ENCODE peak calls at places on chromosomes 12 and 14, in nine cellular contexts. Z, X, W, P, R, G, D, E and I are unnamed samples.

GRCh38 chr14:104923596-104924420 is 871 bp upstream of the PLD4 start:
- DNase-seq in R (no peak), G (no peak), W (no peak), D (no peak), Z (no peak), X (no peak), E (no peak), P (no peak), I (no peak)

GRCh38 chr14:71242237-71242748 is 335.0 kb downstream of the PCNX1 start:
- DNase-seq in E (no peak), G (no peak), W (peak), R (peak), X (no peak), Z (no peak), P (peak), D (no peak), I (no peak)

GRCh38 chr12:76201316-76201715 is 116.8 kb upstream of the NAP1L1 start:
- DNase-seq in E (no peak), P (no peak), X (no peak), Z (no peak), G (no peak), R (no peak), W (no peak), D (no peak), I (no peak)

GRCh38 chr12:7114851-7115250 is 5.8 kb upstream of the C1RL start:
- DNase-seq in Z (no peak), G (no peak), D (no peak), E (no peak), P (no peak), R (no peak), W (no peak), X (no peak), I (no peak)

GRCh38 chr12:117854339-117855012 is 114.3 kb downstream of the KSR2 start:
- DNase-seq in D (no peak), G (no peak), P (peak), R (no peak), E (no peak), W (no peak), X (peak), Z (peak), I (no peak)

GRCh38 chr12:43776498-43776897 is 17.7 kb downstream of the IRAK4 start:
- DNase-seq in X (peak), P (peak), G (no peak), R (no peak), D (no peak), Z (no peak), E (no peak), W (no peak), I (no peak)

GRCh38 chr12:12807970-12808702 is 5.0 kb upstream of the DDX47 start:
- DNase-seq in Z (peak), D (peak), X (no peak), P (peak), G (no peak), R (peak), E (peak), W (peak), I (no peak)

GRCh38 chr14:92703516-92703915 is 44.9 kb downstream of the LGMN start:
- DNase-seq in Z (no peak), D (no peak), R (no peak), G (no peak), X (no peak), E (no peak), P (no peak), W (no peak), I (no peak)

GRCh38 chr12:119258149-119258548 is 76.4 kb upstream of the CCDC60 start:
- DNase-seq in E (no peak), P (no peak), R (no peak), W (no peak), D (no peak), X (no peak), G (no peak), Z (no peak), I (no peak)

GRCh38 chr14:52076334-52076733 is 7.5 kb upstream of the NID2 start:
- DNase-seq in D (no peak), G (no peak), P (peak), X (no peak), Z (no peak), R (no peak), E (no peak), W (peak), I (no peak)

GRCh38 chr12:49894754-49895153 is 8.9 kb downstream of the FAIM2 start:
- DNase-seq in E (peak), R (no peak), X (no peak), Z (no peak), W (no peak), P (no peak), D (no peak), G (no peak), I (peak)

GRCh38 chr14:63901434-63902085 is 48.8 kb downstream of the SYNE2 start:
- DNase-seq in X (no peak), P (peak), G (no peak), D (no peak), Z (no peak), E (no peak), R (no peak), W (no peak), I (no peak)

GRCh38 chr14:66638688-66639087 is 130.7 kb downstream of the GPHN start:
- DNase-seq in P (peak), G (no peak), D (no peak), R (no peak), W (no peak), Z (no peak), X (peak), E (no peak), I (no peak)

GRCh38 chr12:130366159-130366558 is 28.5 kb downstream of the PIWIL1 start:
- DNase-seq in G (no peak), E (no peak), R (no peak), P (no peak), W (no peak), D (no peak), Z (no peak), X (no peak), I (no peak)

GRCh38 chr12:54358620-54358944 is 5.7 kb downstream of the GPR84 start:
- DNase-seq in E (no peak), D (no peak), P (no peak), G (no peak), W (no peak), X (no peak), R (no peak), Z (no peak), I (no peak)

GRCh38 chr12:129934977-129935376 is 31.2 kb upstream of the TMEM132D start:
- DNase-seq in W (no peak), Z (no peak), D (no peak), R (no peak), G (no peak), E (no peak), X (no peak), P (no peak), I (no peak)

GRCh38 chr12:113413488-113413939 is 8.7 kb upstream of the SDSL start:
- DNase-seq in W (peak), E (no peak), D (peak), R (no peak), X (peak), P (peak), G (no peak), Z (peak), I (peak)

GRCh38 chr12:47025349-47025748 is 54.1 kb upstream of the PCED1B start:
- DNase-seq in R (no peak), W (no peak), P (no peak), D (no peak), E (no peak), X (no peak), G (no peak), Z (no peak), I (no peak)

GRCh38 chr14:70073924-70074566 is 114.7 kb downstream of the SLC8A3 start:
- DNase-seq in D (peak), G (peak), R (peak), Z (peak), P (peak), X (peak), E (no peak), W (peak), I (peak)

GRCh38 chr12:120529641-120530314 is 820 bp upstream of the COQ5 start:
- DNase-seq in P (peak), W (no peak), X (peak), E (no peak), D (no peak), R (no peak), G (no peak), Z (peak), I (no peak)

GRCh38 chr12:124681779-124682391 is 114.5 kb upstream of the NCOR2 start:
- DNase-seq in W (peak), Z (peak), R (peak), X (peak), P (peak), D (peak), G (no peak), E (peak), I (peak)

DNA sequence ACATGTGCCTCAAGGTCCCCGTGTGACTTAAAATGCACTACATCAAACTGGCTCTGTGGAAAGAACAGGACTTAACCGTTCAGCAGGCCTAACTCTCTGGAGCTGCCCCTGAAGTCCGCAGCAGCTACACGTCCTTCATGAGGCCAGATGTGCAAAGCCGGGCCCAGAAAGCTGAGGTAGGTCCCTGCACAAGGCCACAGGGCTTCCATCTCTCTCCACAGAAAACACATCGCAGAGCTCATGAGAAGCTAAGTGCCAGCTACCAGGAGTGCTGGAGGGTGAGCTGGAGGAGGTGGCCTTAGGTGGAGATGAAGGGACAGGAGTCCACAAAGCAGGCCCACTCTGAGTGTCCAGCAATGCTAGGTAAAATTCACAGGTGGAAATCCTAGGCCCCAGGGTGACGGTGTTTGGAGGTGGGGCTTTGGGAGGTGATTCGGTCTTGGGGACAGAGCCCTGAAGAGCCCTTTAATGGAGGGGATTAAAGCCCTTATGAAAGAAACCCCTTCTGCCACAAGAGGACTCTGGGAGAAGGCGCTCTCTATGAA is 52.4 kb downstream of the VCPKMT start:
- DNase-seq in X (no peak), P (no peak), G (no peak), E (no peak), D (no peak), R (no peak), W (no peak), Z (no peak), I (no peak)
- H3K4me3 ChIP-seq in X (no peak), P (no peak), G (no peak), E (no peak), D (no peak), R (no peak), W (no peak), Z (no peak), I (no peak)

DNA sequence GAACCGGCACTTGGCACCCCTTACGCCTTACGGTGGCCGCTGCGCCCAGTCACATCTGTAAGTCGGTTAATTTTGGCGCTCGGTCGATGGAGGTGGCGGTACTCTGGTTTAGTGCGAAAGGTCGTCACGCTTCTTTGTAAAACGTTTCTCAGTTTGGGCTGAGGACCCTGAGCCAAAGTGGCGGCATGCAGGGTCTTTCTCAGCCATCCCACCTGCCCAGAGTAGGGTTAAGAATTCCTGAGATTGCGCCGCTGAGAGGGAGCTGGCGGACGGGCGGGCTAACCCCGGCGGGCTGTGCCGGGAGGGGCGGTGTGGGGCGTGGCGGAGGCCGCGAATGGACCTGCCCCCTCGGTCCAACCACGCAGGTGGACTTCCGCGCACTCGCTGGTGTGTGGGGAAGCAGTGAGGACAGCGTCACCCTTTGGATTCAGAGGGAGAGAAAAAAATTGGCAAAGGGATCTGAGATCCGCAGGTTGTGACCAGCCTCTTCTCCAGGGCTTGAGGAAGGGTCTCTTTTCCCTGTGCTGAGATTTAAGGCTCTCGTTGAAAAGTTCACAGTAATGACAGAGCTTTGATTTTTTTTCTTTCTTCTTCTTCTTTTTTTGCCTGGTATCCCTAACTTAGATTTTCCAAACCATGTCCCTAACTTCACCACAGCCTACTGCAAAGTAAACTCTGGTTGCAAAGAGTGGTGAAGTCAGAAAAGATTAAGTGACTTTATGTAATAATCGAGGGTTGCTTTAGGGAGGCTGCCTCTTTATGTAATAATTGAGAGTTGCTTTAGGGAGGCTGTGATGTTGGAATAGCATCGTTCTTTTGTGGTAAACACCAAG is 602 bp upstream of the FBXO33 start:
- DNase-seq in Z (peak), P (peak), G (peak), R (peak), E (peak), W (peak), X (peak), D (peak), I (peak)
- TF ChIP-seq POLR2A in Z (peak), P (no peak), G (peak), R (no peak), E (peak), W (peak), X (peak), D (peak), I (peak)

DNA sequence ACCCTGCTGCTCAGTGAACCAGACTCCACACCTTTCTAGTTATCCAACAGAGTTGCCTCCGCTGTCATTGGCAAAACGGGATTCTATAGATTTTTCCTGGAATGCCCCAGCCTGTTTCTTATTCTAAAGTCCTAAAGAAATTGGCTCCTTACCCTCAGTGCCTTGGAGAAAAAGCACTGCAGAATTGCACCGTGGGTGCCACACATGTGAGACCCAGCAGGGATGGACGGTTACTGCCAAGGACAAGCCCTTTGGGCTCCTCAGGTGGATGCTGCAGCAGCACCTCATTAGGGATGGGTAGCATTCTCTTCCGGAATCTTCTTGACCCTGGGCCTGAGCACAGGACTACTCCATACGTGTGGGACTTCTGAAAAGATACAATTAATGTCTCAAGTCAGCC is 121.5 kb downstream of the GCH1 start:
- DNase-seq in E (no peak), Z (no peak), D (no peak), R (no peak), P (no peak), X (no peak), W (no peak), G (no peak), I (peak)
- H3K4me3 ChIP-seq in E (no peak), Z (no peak), D (no peak), R (no peak), P (no peak), X (no peak), W (no peak), G (no peak), I (no peak)

GRCh38 chr12:56571131-56571530 is 49.5 kb downstream of the RBMS2 start:
- DNase-seq in R (no peak), E (no peak), X (no peak), W (no peak), D (no peak), Z (no peak), G (no peak), P (no peak), I (no peak)

GRCh38 chr12:56565510-56566101 is 44.0 kb downstream of the RBMS2 start:
- DNase-seq in G (peak), R (peak), D (peak), P (peak), X (peak), W (peak), Z (peak), E (peak), I (peak)
- TF ChIP-seq POLR2A in G (no peak), R (peak), D (no peak), P (no peak), X (no peak), W (peak), Z (no peak), E (no peak), I (no peak)

DNA sequence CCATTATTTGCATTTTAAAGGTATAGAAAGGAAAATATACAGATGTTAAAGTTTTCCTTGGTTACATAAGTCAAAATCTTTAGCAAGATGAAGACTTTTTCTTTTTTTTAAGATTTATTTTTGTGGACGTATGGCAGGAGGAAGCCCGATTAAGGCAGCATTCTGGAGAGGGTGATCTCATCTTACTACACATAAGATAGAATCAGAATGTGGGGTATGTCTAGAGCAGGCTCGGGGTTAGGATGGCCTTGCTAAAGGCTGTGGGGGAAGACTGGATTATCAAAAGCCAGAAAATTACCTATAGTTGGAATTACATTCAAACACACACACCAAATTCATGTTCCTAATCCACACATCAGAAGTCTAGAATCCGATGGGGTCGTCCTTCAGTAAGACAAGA is 79.6 kb upstream of the OTOGL start:
- DNase-seq in D (no peak), W (no peak), P (no peak), Z (no peak), G (no peak), X (no peak), E (no peak), R (no peak), I (no peak)
- H3K4me3 ChIP-seq in D (no peak), W (no peak), P (no peak), Z (no peak), G (no peak), X (no peak), E (no peak), R (no peak), I (no peak)

GRCh38 chr12:2893007-2893406 is 2.3 kb downstream of the TULP3 start:
- DNase-seq in Z (peak), P (peak), E (peak), D (peak), X (peak), G (no peak), R (peak), W (no peak), I (no peak)

GRCh38 chr12:2892246-2892645 is 1.6 kb downstream of the TULP3 start:
- DNase-seq in W (no peak), P (no peak), X (no peak), R (no peak), Z (no peak), D (no peak), G (no peak), E (no peak), I (no peak)

GRCh38 chr12:2891240-2892053 is 756 bp downstream of the TULP3 start:
- DNase-seq in D (peak), R (peak), G (no peak), W (peak), E (peak), X (peak), P (peak), Z (peak), I (peak)

GRCh38 chr12:2890001-2890387 is 697 bp upstream of the TULP3 start:
- DNase-seq in R (no peak), D (no peak), W (no peak), G (no peak), E (no peak), P (no peak), Z (no peak), X (no peak), I (peak)

GRCh38 chr12:2890388-2891239 is at the start of gene TULP3:
- DNase-seq in D (peak), W (peak), G (peak), R (peak), E (peak), P (peak), X (peak), Z (peak), I (peak)
- TF ChIP-seq POLR2A in D (peak), W (peak), G (peak), R (peak), E (peak), P (peak), X (peak), Z (peak), I (peak)

GRCh38 chr12:32110942-32111341 is 4.3 kb downstream of the BICD1 start:
- DNase-seq in R (no peak), X (no peak), D (no peak), P (no peak), W (no peak), Z (no peak), E (no peak), G (no peak), I (no peak)

GRCh38 chr12:32107376-32108267 is 975 bp downstream of the BICD1 start:
- DNase-seq in R (peak), P (peak), D (no peak), W (no peak), X (peak), Z (no peak), E (no peak), G (peak), I (no peak)

GRCh38 chr12:32108829-32109228 is 2.2 kb downstream of the BICD1 start:
- DNase-seq in R (no peak), G (no peak), Z (no peak), P (no peak), E (no peak), D (no peak), X (no peak), W (no peak), I (no peak)

GRCh38 chr12:32106517-32107366 is at the start of gene BICD1:
- DNase-seq in Z (peak), G (peak), W (peak), R (peak), X (peak), E (peak), D (peak), P (peak), I (peak)

GRCh38 chr12:32110417-32110816 is 3.8 kb downstream of the BICD1 start:
- DNase-seq in X (no peak), W (no peak), Z (no peak), P (no peak), R (no peak), E (no peak), D (no peak), G (no peak), I (no peak)
- H3K4me3 ChIP-seq in X (no peak), W (no peak), Z (no peak), P (no peak), R (no peak), E (no peak), D (no peak), G (no peak), I (no peak)